ENCODE peak calls at places on chromosomes 16 and 17, in six cellular contexts. J, H, U, G, R and E are unnamed samples.

GRCh38 chr17:4221899-4222659 is 41.7 kb downstream of the ANKFY1 start:
- DNase-seq in G (no peak), J (no peak), H (no peak), U (no peak), R (no peak), E (no peak)

GRCh38 chr16:54140057-54140787 is 146.4 kb downstream of the IRX3 start:
- DNase-seq in H (peak; percentile 10), R (peak; percentile 29), U (no peak), J (no peak), G (no peak), E (no peak)

GRCh38 chr17:73798111-73798748 is 154.0 kb upstream of the SDK2 start:
- DNase-seq in U (no peak), R (no peak), J (no peak), G (no peak), H (peak; percentile 91), E (peak; percentile 60)

GRCh38 chr17:74354561-74354960 is 7.1 kb downstream of the BTBD17 start:
- DNase-seq in U (no peak), R (no peak), H (no peak), J (no peak), G (no peak), E (no peak)

GRCh38 chr16:87953308-87954208 is 2.3 kb downstream of the BANP start:
- DNase-seq in U (no peak), J (no peak), G (no peak), R (no peak), H (no peak), E (no peak)

GRCh38 chr17:52957411-52957810 is 798.9 kb upstream of the CA10 start:
- DNase-seq in J (no peak), H (no peak), G (no peak), U (no peak), R (no peak), E (no peak)

GRCh38 chr17:10729334-10730193 is at the start of gene TMEM220:
- DNase-seq in G (no peak), U (peak; percentile 86), R (peak; percentile 89), J (peak; percentile 86), H (peak; percentile 75), E (no peak)

GRCh38 chr16:77816293-77816692 is 27.9 kb downstream of the VAT1L start:
- DNase-seq in H (peak; percentile 45), G (no peak), J (no peak), U (no peak), R (no peak), E (no peak)

GRCh38 chr17:52170963-52171572 is 12.6 kb upstream of the CA10 start:
- DNase-seq in H (peak; percentile 5), U (no peak), J (no peak), R (peak; percentile 57), G (no peak), E (no peak)

GRCh38 chr16:9225527-9226316 is 134.3 kb downstream of the HAPSTR1 start:
- DNase-seq in J (no peak), R (no peak), U (no peak), H (peak; percentile 0), G (peak; percentile 12), E (no peak)

GRCh38 chr17:43540821-43541674 is 5.1 kb downstream of the ETV4 start:
- DNase-seq in R (no peak), J (no peak), H (peak; percentile 50), G (no peak), U (no peak), E (no peak)

GRCh38 chr16:53207810-53208752 is 153.3 kb downstream of the CHD9 start:
- DNase-seq in R (peak; percentile 78), H (peak; percentile 89), J (no peak), U (no peak), G (peak; percentile 19), E (peak; percentile 75)

GRCh38 chr17:10318540-10318939 is 54.3 kb downstream of the MYH13 start:
- DNase-seq in U (no peak), R (no peak), H (no peak), G (no peak), J (no peak), E (no peak)

GRCh38 chr16:58256108-58256507 is 38.7 kb downstream of the PRSS54 start:
- DNase-seq in U (no peak), H (no peak), G (no peak), J (no peak), R (no peak), E (no peak)

GRCh38 chr17:80096531-80097306 is 4.7 kb upstream of the GAA start:
- DNase-seq in J (no peak), U (no peak), G (no peak), H (no peak), R (no peak), E (no peak)

GRCh38 chr16:67565470-67566100 is 3.3 kb downstream of the CTCF start:
- DNase-seq in G (no peak), R (no peak), J (no peak), U (no peak), H (no peak), E (no peak)

DNA sequence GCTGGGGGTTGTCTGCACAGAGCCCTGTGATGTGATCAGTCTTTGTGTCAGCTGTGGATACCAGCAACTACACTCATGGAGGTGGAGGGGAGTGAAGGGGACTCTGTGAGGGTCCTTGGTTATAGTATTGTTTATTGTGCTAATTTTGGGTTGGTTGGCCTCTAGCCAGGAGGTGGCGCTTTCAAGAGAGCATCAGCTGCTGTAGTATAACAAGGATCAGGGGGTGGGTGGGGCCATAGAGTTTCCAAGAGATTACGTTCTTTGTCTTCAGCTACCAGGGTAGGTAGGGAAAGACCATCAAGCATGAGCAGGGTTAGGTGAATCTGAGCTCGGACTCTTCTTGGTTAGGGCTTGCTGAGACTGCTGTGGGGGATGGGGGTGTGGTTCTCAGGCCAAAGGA is 97.1 kb upstream of the HS3ST3A1 start:
- DNase-seq in H (no peak), G (no peak), U (no peak), R (no peak), J (no peak), E (no peak)
- TF ChIP-seq CTCF in H (no peak), G (no peak), U (no peak), R (no peak), J (no peak), E (no peak)

GRCh38 chr16:65922923-65923322 is 443.6 kb upstream of the CDH5 start:
- DNase-seq in U (no peak), R (no peak), H (no peak), G (no peak), J (no peak), E (no peak)
- H3K4me3 ChIP-seq in U (no peak overlapping the region), R (no peak overlapping the region), H (no peak overlapping the region), G (no peak overlapping the region), J (no peak overlapping the region), E (no peak overlapping the region)

GRCh38 chr17:14813649-14814048 is 451.5 kb downstream of the PMP22 start:
- DNase-seq in H (peak; percentile 18), G (no peak), J (no peak), U (peak; percentile 13), R (peak; percentile 53), E (no peak)
- TF ChIP-seq CTCF in H (peak; percentile 16), G (no peak), J (no peak), U (no peak), R (peak; percentile 19), E (peak; percentile 30)

GRCh38 chr17:29618272-29619065 is 4.2 kb downstream of the CORO6 start:
- DNase-seq in J (no peak), U (no peak), R (no peak), H (no peak), G (no peak), E (no peak)
- H3K4me3 ChIP-seq in J (peak overlapping the region; percentile 98), U (no peak overlapping the region), R (no peak overlapping the region), H (no peak overlapping the region), G (peak overlapping the region; percentile 50), E (no peak overlapping the region)

GRCh38 chr17:37388266-37388665 is 12.5 kb downstream of the C17orf78 start:
- DNase-seq in R (no peak), J (no peak), G (no peak), H (peak; percentile 13), U (no peak), E (no peak)

GRCh38 chr17:37382056-37382455 is 6.3 kb downstream of the C17orf78 start:
- DNase-seq in G (no peak), R (no peak), H (no peak), J (no peak), U (no peak), E (no peak)

GRCh38 chr17:37386462-37386861 is 10.7 kb downstream of the C17orf78 start:
- DNase-seq in J (no peak), U (no peak), G (no peak), R (no peak), H (no peak), E (no peak)

GRCh38 chr17:37384560-37385160 is 8.9 kb downstream of the C17orf78 start:
- DNase-seq in G (no peak), J (no peak), H (no peak), U (no peak), R (no peak), E (no peak)

DNA sequence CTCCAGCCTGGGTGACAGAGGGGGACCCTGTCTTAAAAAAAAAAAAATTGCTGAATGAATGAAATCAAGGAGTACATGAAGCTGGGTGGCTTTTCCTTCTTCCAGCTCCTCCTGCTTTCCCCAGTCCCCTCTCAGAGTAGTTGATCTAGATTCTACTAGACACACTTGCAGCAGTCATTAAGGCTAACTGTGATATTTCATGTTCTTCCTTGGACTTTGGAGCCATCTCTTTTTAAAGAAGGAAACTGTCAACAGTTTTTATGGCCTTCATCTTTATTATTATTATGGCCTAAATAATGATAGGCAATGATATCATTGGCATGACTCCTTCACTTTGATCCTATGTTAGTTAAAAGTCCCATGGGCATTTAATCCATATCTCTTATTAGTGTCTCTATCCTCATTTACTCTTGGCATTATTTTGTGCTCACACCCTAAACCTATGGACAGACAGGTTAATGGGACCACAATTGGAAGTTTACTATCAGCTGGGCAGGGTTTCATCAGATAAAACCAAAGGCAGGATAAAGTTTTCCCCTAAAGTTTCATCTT is 9.7 kb downstream of the C17orf78 start:
- DNase-seq in R (no peak), U (no peak), H (no peak), J (no peak), G (no peak), E (no peak)
- TF ChIP-seq CTCF in R (no peak), U (no peak), H (no peak), J (no peak), G (no peak), E (no peak)

GRCh38 chr16:84606081-84606875 is 11.6 kb downstream of the COTL1 start:
- DNase-seq in H (no peak), R (no peak), U (no peak), J (no peak), G (no peak), E (no peak)
- H3K4me3 ChIP-seq in H (no peak overlapping the region), R (no peak overlapping the region), U (no peak overlapping the region), J (no peak overlapping the region), G (no peak overlapping the region), E (no peak overlapping the region)

DNA sequence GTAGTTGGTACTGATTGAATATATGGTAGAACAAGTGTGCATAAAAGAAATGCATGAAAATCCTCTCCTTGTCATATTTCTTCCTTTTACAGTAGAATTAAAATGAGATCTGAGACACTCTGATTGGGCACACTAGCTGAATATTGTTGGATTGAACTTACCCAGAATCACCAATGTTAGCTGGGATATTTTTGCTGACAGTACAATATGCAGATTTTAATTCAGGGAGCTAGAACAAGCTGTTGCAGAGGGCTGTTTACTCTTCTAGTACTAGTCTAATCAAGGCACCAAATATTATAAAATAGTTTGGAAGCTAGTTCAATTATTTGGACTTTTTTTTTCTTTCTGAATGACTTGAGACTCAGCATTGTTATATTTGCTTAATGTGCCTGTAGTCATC is 4.6 kb downstream of the TANC2 start:
- DNase-seq in G (no peak), U (no peak), J (no peak), H (no peak), R (no peak), E (no peak)
- TF ChIP-seq CTCF in G (no peak), U (no peak), J (no peak), H (no peak), R (no peak), E (no peak)